ENCODE peak calls at places on chromosomes 3 and 15, in ten cellular contexts. E, M, U, O, D, I, F, Z, X and V are unnamed samples.

GRCh38 chr15:34185666-34186065 is 24.2 kb downstream of the KATNBL1 start:
- DNase-seq in E (no peak), M (no peak), U (no peak), O (no peak), D (no peak), I (no peak), F (no peak), Z (no peak), X (no peak), V (no peak)

GRCh38 chr3:40310690-40311089 is 1.2 kb downstream of the EIF1B start:
- DNase-seq in E (no peak), M (no peak), U (no peak), O (no peak), D (no peak), I (no peak), F (no peak), Z (no peak), X (no peak), V (no peak)

GRCh38 chr3:148682997-148683396 is 14.7 kb upstream of the AGTR1 start:
- DNase-seq in E (no peak), M (peak), U (no peak), O (peak), D (no peak), I (no peak), F (peak), Z (no peak), X (no peak), V (no peak)

GRCh38 chr3:45841380-45841700 is 579 bp downstream of the LZTFL1 start:
- DNase-seq in E (no peak), M (no peak), U (no peak), O (no peak), D (no peak), I (no peak), F (peak), Z (no peak), X (peak), V (no peak)

GRCh38 chr3:12193485-12194165 is 34.9 kb upstream of the TIMP4 start:
- DNase-seq in E (peak), M (no peak), U (peak), O (no peak), D (no peak), I (no peak), F (peak), Z (no peak), X (no peak), V (no peak)

GRCh38 chr3:128486692-128487537 is 6.1 kb downstream of the GATA2 start:
- DNase-seq in E (no peak), M (peak), U (no peak), O (peak), D (no peak), I (no peak), F (no peak), Z (no peak), X (no peak), V (no peak)

GRCh38 chr3:131363275-131363674 is 18.3 kb upstream of the NUDT16 start:
- DNase-seq in E (no peak), M (no peak), U (no peak), O (no peak), D (no peak), I (no peak), F (no peak), Z (no peak), X (no peak), V (no peak)

GRCh38 chr3:36907911-36908646 is 36.8 kb downstream of the TRANK1 start:
- DNase-seq in E (peak), M (peak), U (peak), O (peak), D (peak), I (no peak), F (peak), Z (peak), X (peak), V (no peak)

GRCh38 chr3:33006571-33007286 is 55.3 kb downstream of the CCR4 start:
- DNase-seq in E (no peak), M (no peak), U (no peak), O (no peak), D (no peak), I (no peak), F (no peak), Z (no peak), X (no peak), V (no peak)

GRCh38 chr3:133574260-133574881 is 885 bp downstream of the CDV3 start:
- DNase-seq in E (no peak), M (peak), U (peak), O (peak), D (peak), I (peak), F (peak), Z (peak), X (peak), V (no peak)

GRCh38 chr3:18989237-18989812 is 159.0 kb upstream of the KCNH8 start:
- DNase-seq in E (no peak), M (no peak), U (no peak), O (no peak), D (no peak), I (no peak), F (no peak), Z (no peak), X (no peak), V (no peak)

GRCh38 chr15:70153948-70154439 is 56.3 kb upstream of the TLE3 start:
- DNase-seq in E (no peak), M (no peak), U (no peak), O (no peak), D (peak), I (no peak), F (no peak), Z (no peak), X (no peak), V (no peak)

GRCh38 chr3:175940243-175940642 is 1081.1 kb downstream of the NAALADL2 start:
- DNase-seq in E (no peak), M (no peak), U (peak), O (no peak), D (no peak), I (no peak), F (no peak), Z (no peak), X (no peak), V (no peak)

GRCh38 chr15:100900136-100900894 is 18.8 kb upstream of the LRRK1 start:
- DNase-seq in E (no peak), M (no peak), U (no peak), O (peak), D (no peak), I (no peak), F (no peak), Z (no peak), X (no peak), V (no peak)

GRCh38 chr15:80978685-80979084 is 10.9 kb downstream of the MESD start:
- DNase-seq in E (no peak), M (no peak), U (no peak), O (no peak), D (no peak), I (no peak), F (no peak), Z (no peak), X (no peak), V (no peak)

GRCh38 chr3:130831716-130832400 is 62.0 kb upstream of the ATP2C1 start:
- DNase-seq in E (no peak), M (peak), U (no peak), O (no peak), D (no peak), I (no peak), F (no peak), Z (no peak), X (no peak), V (no peak)

GRCh38 chr15:70596354-70597055 is 166.9 kb downstream of the UACA start:
- DNase-seq in E (peak), M (no peak), U (peak), O (no peak), D (no peak), I (no peak), F (no peak), Z (no peak), X (no peak), V (no peak)

GRCh38 chr3:177069514-177070329 is 127.6 kb downstream of the TBL1XR1 start:
- DNase-seq in E (peak), M (no peak), U (peak), O (no peak), D (no peak), I (no peak), F (no peak), Z (no peak), X (no peak), V (no peak)

GRCh38 chr3:72246685-72247084 is 461.7 kb upstream of the PROK2 start:
- DNase-seq in E (no peak), M (peak), U (no peak), O (no peak), D (no peak), I (peak), F (no peak), Z (no peak), X (no peak), V (peak)

GRCh38 chr3:30655187-30655812 is 48.9 kb downstream of the TGFBR2 start:
- DNase-seq in E (no peak), M (no peak), U (peak), O (no peak), D (no peak), I (no peak), F (no peak), Z (peak), X (peak), V (no peak)

GRCh38 chr3:161475905-161476304 is 20.7 kb upstream of the OTOL1 start:
- DNase-seq in E (no peak), M (no peak), U (peak), O (no peak), D (no peak), I (no peak), F (peak), Z (no peak), X (no peak), V (no peak)

GRCh38 chr3:29195055-29195454 is 85.8 kb upstream of the RBMS3 start:
- DNase-seq in E (no peak), M (no peak), U (peak), O (no peak), D (no peak), I (no peak), F (no peak), Z (no peak), X (no peak), V (no peak)

GRCh38 chr3:14630404-14631100 is 21.0 kb upstream of the CCDC174 start:
- DNase-seq in E (no peak), M (no peak), U (no peak), O (no peak), D (no peak), I (no peak), F (no peak), Z (no peak), X (no peak), V (no peak)

GRCh38 chr3:157066335-157067071 is 93.4 kb downstream of the CCNL1 start:
- DNase-seq in E (peak), M (peak), U (no peak), O (no peak), D (peak), I (peak), F (no peak), Z (no peak), X (no peak), V (peak)

GRCh38 chr3:4606915-4607314 is 113.8 kb downstream of the ITPR1 start:
- DNase-seq in E (no peak), M (no peak), U (no peak), O (no peak), D (no peak), I (no peak), F (no peak), Z (no peak), X (no peak), V (no peak)

GRCh38 chr3:81352867-81353266 is 408.6 kb downstream of the GBE1 start:
- DNase-seq in E (no peak), M (peak), U (peak), O (no peak), D (no peak), I (no peak), F (no peak), Z (no peak), X (no peak), V (no peak)

GRCh38 chr15:29568840-29569532 is 253.3 kb downstream of the TJP1 start:
- DNase-seq in E (no peak), M (peak), U (peak), O (peak), D (no peak), I (no peak), F (no peak), Z (no peak), X (peak), V (no peak)

GRCh38 chr15:100766225-100767001 is 113.2 kb upstream of the ALDH1A3 start:
- DNase-seq in E (no peak), M (no peak), U (no peak), O (no peak), D (no peak), I (no peak), F (no peak), Z (no peak), X (no peak), V (no peak)

GRCh38 chr3:56782900-56783299 is 18.8 kb downstream of the ARHGEF3 start:
- DNase-seq in E (no peak), M (no peak), U (no peak), O (no peak), D (no peak), I (no peak), F (no peak), Z (no peak), X (no peak), V (no peak)

DNA sequence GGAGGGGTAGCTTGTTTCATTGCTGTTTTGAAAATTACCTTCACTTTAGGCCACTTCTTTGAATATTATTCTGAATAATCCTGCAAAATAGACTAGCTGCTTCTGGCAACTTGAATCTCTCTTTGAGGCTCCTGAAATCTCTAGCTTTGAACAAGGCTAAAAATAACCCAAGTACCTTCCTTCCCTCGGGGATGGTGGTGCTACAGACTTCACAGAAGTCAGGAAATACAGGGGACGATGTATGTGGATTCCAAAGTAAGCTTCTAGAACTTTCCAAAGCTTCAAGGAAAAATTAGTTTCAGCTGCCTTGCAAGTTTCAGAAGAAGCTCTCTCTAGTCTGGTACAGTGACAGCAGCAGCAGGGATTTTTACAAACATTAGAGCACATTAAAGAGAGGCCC is 783.2 kb upstream of the ARPP21 start:
- DNase-seq in E (no peak), M (no peak), U (no peak), O (no peak), D (no peak), I (no peak), F (no peak), Z (no peak), X (no peak), V (no peak)
- H3K27ac ChIP-seq in E (no peak), M (no peak), U (no peak), O (no peak), D (no peak), I (no peak), F (no peak), Z (no peak), X (no peak), V (no peak)

DNA sequence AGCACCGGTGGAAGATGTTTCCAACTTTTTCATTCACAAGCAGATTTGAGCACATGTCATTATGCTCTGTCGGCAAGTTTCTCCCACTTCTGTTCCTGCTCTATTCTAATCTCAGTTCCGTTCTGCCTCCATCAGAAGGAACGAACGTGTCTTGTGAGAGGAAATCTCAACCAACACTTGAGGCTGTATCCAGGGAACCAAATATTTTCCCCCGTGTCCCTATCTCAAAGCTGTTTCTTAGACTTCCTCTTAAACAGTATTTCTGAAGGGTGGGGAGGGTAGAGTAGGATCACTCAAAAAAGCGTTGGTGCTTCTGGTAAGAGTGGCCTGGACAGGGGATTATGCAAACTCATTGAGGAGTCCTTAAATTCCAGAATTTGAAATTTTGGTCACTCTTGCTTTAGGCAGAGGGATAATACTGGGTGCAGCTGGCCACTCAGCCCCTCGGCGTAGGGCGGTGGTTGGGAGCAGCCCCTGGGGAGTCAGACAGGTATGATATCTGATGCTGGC is 54.9 kb downstream of the FRMD4B start:
- DNase-seq in E (no peak), M (peak), U (no peak), O (no peak), D (no peak), I (no peak), F (no peak), Z (no peak), X (no peak), V (peak)
- H3K27ac ChIP-seq in E (no peak), M (peak), U (no peak), O (no peak), D (no peak), I (no peak), F (peak), Z (no peak), X (no peak), V (no peak)

GRCh38 chr15:72272213-72272996 is at the start of gene PARP6:
- DNase-seq in E (peak), M (peak), U (peak), O (peak), D (peak), I (peak), F (peak), Z (peak), X (peak), V (peak)

GRCh38 chr15:72272997-72273352 is 621 bp upstream of the PARP6 start:
- DNase-seq in E (no peak), M (no peak), U (no peak), O (no peak), D (no peak), I (no peak), F (no peak), Z (no peak), X (no peak), V (no peak)

GRCh38 chr15:72271895-72272212 is 500 bp downstream of the PARP6 start:
- DNase-seq in E (no peak), M (no peak), U (no peak), O (no peak), D (no peak), I (no peak), F (no peak), Z (no peak), X (peak), V (no peak)

GRCh38 chr15:72269739-72270138 is 2.6 kb downstream of the PARP6 start:
- DNase-seq in E (no peak), M (no peak), U (no peak), O (no peak), D (no peak), I (no peak), F (no peak), Z (no peak), X (no peak), V (no peak)

DNA sequence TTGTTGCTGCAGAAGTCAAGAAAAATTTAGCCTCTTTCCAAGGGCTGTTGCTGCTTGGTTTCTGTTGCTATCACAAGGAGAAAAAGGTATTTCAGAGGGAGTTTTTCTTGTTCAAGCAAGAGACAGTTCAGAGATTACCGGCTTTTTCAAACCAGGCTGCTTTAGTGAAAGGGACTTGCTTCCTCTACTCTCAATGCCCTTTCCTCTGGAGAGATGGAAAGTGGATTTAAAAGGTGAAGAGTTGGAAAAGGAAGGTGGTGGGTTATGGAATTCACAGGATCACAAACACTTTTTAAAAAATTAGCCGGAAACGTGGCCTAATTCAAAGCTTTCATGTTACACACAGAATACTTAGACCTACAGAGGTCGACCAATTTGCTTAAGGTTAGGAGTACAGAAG is 1.1 kb downstream of the PARP6 start:
- DNase-seq in E (no peak), M (no peak), U (no peak), O (no peak), D (no peak), I (no peak), F (no peak), Z (no peak), X (no peak), V (no peak)
- H3K27ac ChIP-seq in E (no peak), M (no peak), U (no peak), O (no peak), D (no peak), I (no peak), F (no peak), Z (peak), X (no peak), V (no peak)

DNA sequence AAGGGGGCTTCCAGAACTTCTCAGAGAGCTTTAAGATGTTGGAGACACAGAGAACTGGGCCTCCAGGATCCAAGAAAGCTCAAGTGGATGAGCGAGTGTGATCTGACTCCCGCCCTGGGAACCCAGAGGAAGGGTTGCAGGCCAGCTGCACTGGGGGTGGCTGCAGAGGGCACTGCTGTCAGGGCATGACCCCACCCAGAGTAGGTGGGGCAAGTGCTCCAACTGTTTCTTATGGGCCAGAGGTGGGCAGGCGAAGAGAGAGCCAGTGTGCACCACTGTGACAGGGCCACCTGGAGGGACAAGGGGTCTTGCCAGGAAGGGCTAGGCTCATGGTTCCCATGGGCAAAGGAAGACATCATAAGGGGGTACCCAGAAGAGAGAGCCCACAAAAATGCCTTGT is 48.8 kb downstream of the EXOG start:
- DNase-seq in E (no peak), M (no peak), U (no peak), O (no peak), D (no peak), I (no peak), F (no peak), Z (no peak), X (no peak), V (no peak)
- H3K27ac ChIP-seq in E (no peak), M (peak), U (no peak), O (no peak), D (no peak), I (no peak), F (no peak), Z (no peak), X (no peak), V (no peak)

GRCh38 chr3:48656841-48657281 is 5.8 kb downstream of the CELSR3 start:
- DNase-seq in E (no peak), M (no peak), U (no peak), O (no peak), D (no peak), I (no peak), F (no peak), Z (peak), X (no peak), V (no peak)
- H3K27ac ChIP-seq in E (no peak), M (no peak), U (no peak), O (peak), D (peak), I (no peak), F (no peak), Z (no peak), X (no peak), V (no peak)

GRCh38 chr3:141798455-141798854 is 35.2 kb downstream of the GRK7 start:
- DNase-seq in E (no peak), M (peak), U (no peak), O (peak), D (peak), I (no peak), F (peak), Z (no peak), X (no peak), V (no peak)

GRCh38 chr3:141796436-141797166 is 33.4 kb downstream of the GRK7 start:
- DNase-seq in E (no peak), M (no peak), U (no peak), O (no peak), D (no peak), I (no peak), F (peak), Z (peak), X (peak), V (no peak)

GRCh38 chr3:141795719-141796435 is 32.7 kb downstream of the GRK7 start:
- DNase-seq in E (no peak), M (peak), U (no peak), O (no peak), D (no peak), I (no peak), F (peak), Z (peak), X (no peak), V (no peak)

GRCh38 chr3:141797819-141798405 is 34.7 kb downstream of the GRK7 start:
- DNase-seq in E (no peak), M (no peak), U (no peak), O (no peak), D (no peak), I (no peak), F (peak), Z (no peak), X (no peak), V (no peak)

DNA sequence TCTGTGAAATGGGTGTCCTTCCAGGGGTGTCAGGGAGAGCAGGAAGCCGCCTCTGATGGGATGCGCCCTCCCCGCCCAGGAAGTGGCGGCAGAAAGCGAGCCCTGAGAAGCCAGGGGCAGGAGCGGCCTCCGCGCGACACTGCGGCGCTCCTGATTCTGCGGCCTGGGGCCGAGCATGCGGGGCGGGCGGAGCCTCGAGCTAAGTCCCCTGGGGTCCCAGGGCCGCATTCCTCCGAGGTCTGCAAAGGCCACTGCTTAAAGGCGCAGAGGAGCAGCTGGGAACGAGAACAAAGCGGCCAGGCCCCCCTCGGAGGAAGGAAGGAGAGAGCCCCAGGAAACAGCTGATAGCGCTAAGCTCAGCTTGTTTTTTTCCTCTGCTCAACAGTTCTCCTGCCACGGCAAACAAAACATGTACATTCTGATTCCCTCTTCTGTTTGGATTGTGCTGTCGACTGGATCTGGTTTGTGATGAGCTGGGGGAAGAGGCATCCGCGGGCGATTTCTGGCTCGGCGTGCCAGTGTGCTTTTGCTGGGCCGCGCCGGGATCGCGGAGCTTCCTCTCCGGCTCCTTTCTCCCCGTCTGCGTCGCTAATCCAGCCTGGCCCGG is 34.1 kb downstream of the GRK7 start:
- DNase-seq in E (no peak), M (peak), U (no peak), O (peak), D (peak), I (no peak), F (peak), Z (peak), X (no peak), V (no peak)
- H3K27ac ChIP-seq in E (peak), M (peak), U (no peak), O (peak), D (peak), I (peak), F (peak), Z (peak), X (peak), V (peak)